ENCODE peak calls at places on chromosomes 2 and 18, in ten cellular contexts. One of them, this sample, is unnamed.

GRCh38 chr18:3481696-3482210 is 31.8 kb downstream of the TGIF1 start:
- DNase-seq in A549: peak; percentile 28
- DNase-seq in ovary: no peak
- DNase-seq in transverse colon: peak; percentile 35
- DNase-seq in breast epithelium: no peak
- DNase-seq in heart left ventricle: no peak
- DNase-seq in uterus: no peak
- DNase-seq in HCT116: peak; percentile 35
- DNase-seq in suprapubic skin: no peak
- DNase-seq in spleen: no peak
- DNase-seq in this sample: no peak

GRCh38 chr2:106956879-106957278 is 70.9 kb upstream of the ST6GAL2 start:
- DNase-seq in A549: no peak
- DNase-seq in ovary: no peak
- DNase-seq in transverse colon: no peak
- DNase-seq in breast epithelium: no peak
- DNase-seq in heart left ventricle: no peak
- DNase-seq in uterus: no peak
- DNase-seq in HCT116: no peak
- DNase-seq in suprapubic skin: no peak
- DNase-seq in spleen: no peak
- DNase-seq in this sample: no peak

GRCh38 chr18:41532344-41533086 is 422.5 kb upstream of the PIK3C3 start:
- DNase-seq in A549: no peak
- DNase-seq in ovary: no peak
- DNase-seq in transverse colon: no peak
- DNase-seq in breast epithelium: no peak
- DNase-seq in heart left ventricle: no peak
- DNase-seq in uterus: no peak
- DNase-seq in HCT116: no peak
- DNase-seq in suprapubic skin: no peak
- DNase-seq in spleen: no peak
- DNase-seq in this sample: no peak

GRCh38 chr2:168184896-168185513 is 62.4 kb downstream of the STK39 start:
- DNase-seq in A549: no peak
- DNase-seq in ovary: no peak
- DNase-seq in transverse colon: no peak
- DNase-seq in breast epithelium: no peak
- DNase-seq in heart left ventricle: no peak
- DNase-seq in uterus: no peak
- DNase-seq in HCT116: no peak
- DNase-seq in suprapubic skin: no peak
- DNase-seq in spleen: no peak
- DNase-seq in this sample: no peak

GRCh38 chr2:167964650-167965404 is 282.6 kb downstream of the STK39 start:
- DNase-seq in A549: no peak
- DNase-seq in ovary: no peak
- DNase-seq in transverse colon: no peak
- DNase-seq in breast epithelium: no peak
- DNase-seq in heart left ventricle: no peak
- DNase-seq in uterus: no peak
- DNase-seq in HCT116: no peak
- DNase-seq in suprapubic skin: no peak
- DNase-seq in spleen: no peak
- DNase-seq in this sample: no peak

GRCh38 chr2:172098650-172099471 is 3.8 kb downstream of the DLX2 start:
- DNase-seq in A549: peak; percentile 57
- DNase-seq in ovary: peak; percentile 47
- DNase-seq in transverse colon: peak; percentile 34
- DNase-seq in breast epithelium: no peak
- DNase-seq in heart left ventricle: peak; percentile 61
- DNase-seq in uterus: no peak
- DNase-seq in HCT116: no peak
- DNase-seq in suprapubic skin: no peak
- DNase-seq in spleen: peak; percentile 79
- DNase-seq in this sample: no peak

GRCh38 chr2:122148128-122148792 is 392.8 kb downstream of the TSN start:
- DNase-seq in A549: no peak
- DNase-seq in ovary: no peak
- DNase-seq in transverse colon: no peak
- DNase-seq in breast epithelium: no peak
- DNase-seq in heart left ventricle: no peak
- DNase-seq in uterus: no peak
- DNase-seq in HCT116: no peak
- DNase-seq in suprapubic skin: no peak
- DNase-seq in spleen: no peak
- DNase-seq in this sample: no peak

GRCh38 chr2:8893978-8894820 is 56.8 kb upstream of the KIDINS220 start:
- DNase-seq in A549: no peak
- DNase-seq in ovary: no peak
- DNase-seq in transverse colon: no peak
- DNase-seq in breast epithelium: no peak
- DNase-seq in heart left ventricle: no peak
- DNase-seq in uterus: no peak
- DNase-seq in HCT116: no peak
- DNase-seq in suprapubic skin: no peak
- DNase-seq in spleen: no peak
- DNase-seq in this sample: no peak

GRCh38 chr2:239393941-239394340 is 6.9 kb downstream of the HDAC4 start:
- DNase-seq in A549: no peak
- DNase-seq in ovary: peak; percentile 4
- DNase-seq in transverse colon: no peak
- DNase-seq in breast epithelium: no peak
- DNase-seq in heart left ventricle: no peak
- DNase-seq in uterus: no peak
- DNase-seq in HCT116: no peak
- DNase-seq in suprapubic skin: no peak
- DNase-seq in spleen: no peak
- DNase-seq in this sample: no peak

GRCh38 chr2:164903214-164903613 is 52.1 kb downstream of the SLC38A11 start:
- DNase-seq in A549: no peak
- DNase-seq in ovary: no peak
- DNase-seq in transverse colon: no peak
- DNase-seq in breast epithelium: no peak
- DNase-seq in heart left ventricle: no peak
- DNase-seq in uterus: no peak
- DNase-seq in HCT116: no peak
- DNase-seq in suprapubic skin: no peak
- DNase-seq in spleen: no peak
- DNase-seq in this sample: no peak

GRCh38 chr2:164896226-164896625 is 54.6 kb upstream of the COBLL1 start:
- DNase-seq in A549: no peak
- DNase-seq in ovary: no peak
- DNase-seq in transverse colon: no peak
- DNase-seq in breast epithelium: no peak
- DNase-seq in heart left ventricle: no peak
- DNase-seq in uterus: no peak
- DNase-seq in HCT116: no peak
- DNase-seq in suprapubic skin: no peak
- DNase-seq in spleen: no peak
- DNase-seq in this sample: no peak

GRCh38 chr2:164896634-164897033 is 55.0 kb upstream of the COBLL1 start:
- DNase-seq in A549: peak; percentile 25
- DNase-seq in ovary: no peak
- DNase-seq in transverse colon: no peak
- DNase-seq in breast epithelium: no peak
- DNase-seq in heart left ventricle: no peak
- DNase-seq in uterus: no peak
- DNase-seq in HCT116: peak; percentile 24
- DNase-seq in suprapubic skin: no peak
- DNase-seq in spleen: no peak
- DNase-seq in this sample: no peak

GRCh38 chr2:164897521-164898260 is 56.1 kb upstream of the COBLL1 start:
- DNase-seq in A549: no peak
- DNase-seq in ovary: no peak
- DNase-seq in transverse colon: no peak
- DNase-seq in breast epithelium: no peak
- DNase-seq in heart left ventricle: no peak
- DNase-seq in uterus: no peak
- DNase-seq in HCT116: no peak
- DNase-seq in suprapubic skin: no peak
- DNase-seq in spleen: no peak
- DNase-seq in this sample: no peak

GRCh38 chr2:164898475-164898874 is 56.9 kb downstream of the SLC38A11 start:
- DNase-seq in A549: peak; percentile 10
- DNase-seq in ovary: no peak
- DNase-seq in transverse colon: no peak
- DNase-seq in breast epithelium: no peak
- DNase-seq in heart left ventricle: no peak
- DNase-seq in uterus: no peak
- DNase-seq in HCT116: no peak
- DNase-seq in suprapubic skin: no peak
- DNase-seq in spleen: no peak
- DNase-seq in this sample: no peak
- TF ChIP-seq POLR2A in A549: no peak
- TF ChIP-seq POLR2A in ovary: no peak
- TF ChIP-seq POLR2A in transverse colon: no peak
- TF ChIP-seq POLR2A in breast epithelium: no peak
- TF ChIP-seq POLR2A in heart left ventricle: no peak
- TF ChIP-seq POLR2A in uterus: no peak
- TF ChIP-seq POLR2A in HCT116: no peak
- TF ChIP-seq POLR2A in suprapubic skin: no peak
- TF ChIP-seq POLR2A in spleen: no peak
- TF ChIP-seq POLR2A in this sample: no peak

GRCh38 chr2:215951558-215951957 is 61.8 kb downstream of the MREG start:
- DNase-seq in A549: no peak
- DNase-seq in ovary: no peak
- DNase-seq in transverse colon: no peak
- DNase-seq in breast epithelium: no peak
- DNase-seq in heart left ventricle: no peak
- DNase-seq in uterus: no peak
- DNase-seq in HCT116: no peak
- DNase-seq in suprapubic skin: no peak
- DNase-seq in spleen: no peak
- DNase-seq in this sample: no peak

GRCh38 chr2:215958231-215958630 is 55.1 kb downstream of the MREG start:
- DNase-seq in A549: no peak
- DNase-seq in ovary: no peak
- DNase-seq in transverse colon: no peak
- DNase-seq in breast epithelium: no peak
- DNase-seq in heart left ventricle: no peak
- DNase-seq in uterus: no peak
- DNase-seq in HCT116: no peak
- DNase-seq in suprapubic skin: no peak
- DNase-seq in spleen: no peak
- DNase-seq in this sample: no peak

GRCh38 chr2:215948051-215948450 is 65.3 kb downstream of the MREG start:
- DNase-seq in A549: no peak
- DNase-seq in ovary: no peak
- DNase-seq in transverse colon: no peak
- DNase-seq in breast epithelium: no peak
- DNase-seq in heart left ventricle: no peak
- DNase-seq in uterus: no peak
- DNase-seq in HCT116: no peak
- DNase-seq in suprapubic skin: no peak
- DNase-seq in spleen: no peak
- DNase-seq in this sample: no peak

GRCh38 chr2:215950009-215950408 is 63.3 kb downstream of the MREG start:
- DNase-seq in A549: peak; percentile 27
- DNase-seq in ovary: no peak
- DNase-seq in transverse colon: no peak
- DNase-seq in breast epithelium: no peak
- DNase-seq in heart left ventricle: no peak
- DNase-seq in uterus: no peak
- DNase-seq in HCT116: peak; percentile 36
- DNase-seq in suprapubic skin: no peak
- DNase-seq in spleen: no peak
- DNase-seq in this sample: no peak

GRCh38 chr2:215952860-215953637 is 60.3 kb downstream of the MREG start:
- DNase-seq in A549: no peak
- DNase-seq in ovary: no peak
- DNase-seq in transverse colon: no peak
- DNase-seq in breast epithelium: no peak
- DNase-seq in heart left ventricle: no peak
- DNase-seq in uterus: no peak
- DNase-seq in HCT116: no peak
- DNase-seq in suprapubic skin: no peak
- DNase-seq in spleen: no peak
- DNase-seq in this sample: no peak
- H3K4me3 ChIP-seq in A549: no peak overlapping the region
- H3K4me3 ChIP-seq in ovary: no peak overlapping the region
- H3K4me3 ChIP-seq in transverse colon: no peak overlapping the region
- H3K4me3 ChIP-seq in breast epithelium: no peak overlapping the region
- H3K4me3 ChIP-seq in heart left ventricle: no peak overlapping the region
- H3K4me3 ChIP-seq in uterus: no peak overlapping the region
- H3K4me3 ChIP-seq in HCT116: no peak overlapping the region
- H3K4me3 ChIP-seq in suprapubic skin: no peak overlapping the region
- H3K4me3 ChIP-seq in spleen: no peak overlapping the region
- H3K4me3 ChIP-seq in this sample: no peak overlapping the region

DNA sequence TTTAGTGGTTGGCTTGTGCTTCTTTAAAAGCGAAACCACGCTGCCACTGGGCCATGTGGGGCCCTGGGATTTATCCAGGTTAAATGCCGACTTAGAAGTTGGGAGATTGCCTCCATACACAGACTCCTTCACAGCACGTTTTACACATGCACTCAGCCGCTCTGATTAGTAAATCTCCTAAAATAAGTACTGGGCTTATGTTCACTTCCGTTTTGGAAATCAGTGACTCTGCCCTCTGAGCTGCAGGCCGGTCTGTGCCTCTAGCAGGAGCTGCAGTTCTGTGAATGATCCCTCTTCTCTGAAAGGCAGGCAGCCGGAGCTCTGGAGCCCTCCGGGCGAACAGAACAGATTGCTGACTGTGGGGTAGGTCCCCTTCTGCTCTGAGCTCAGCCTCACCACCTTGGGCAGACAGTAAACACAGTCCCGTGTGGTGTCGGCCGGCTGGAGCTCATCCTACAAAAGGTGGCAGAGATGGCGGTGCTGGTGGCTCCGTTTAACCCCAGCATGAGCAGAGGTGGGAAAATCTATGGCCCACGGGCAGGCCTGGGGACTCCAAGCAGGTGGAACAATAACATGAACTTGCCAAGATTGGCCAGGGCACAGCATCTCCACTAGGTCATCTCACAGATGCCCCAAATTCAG is 9.8 kb upstream of the RAB17 start:
- DNase-seq in A549: no peak
- DNase-seq in ovary: peak; percentile 62
- DNase-seq in transverse colon: no peak
- DNase-seq in breast epithelium: no peak
- DNase-seq in heart left ventricle: peak; percentile 82
- DNase-seq in uterus: peak; percentile 66
- DNase-seq in HCT116: no peak
- DNase-seq in suprapubic skin: no peak
- DNase-seq in spleen: no peak
- DNase-seq in this sample: peak; percentile 45
- TF ChIP-seq CTCF in A549: no peak
- TF ChIP-seq CTCF in ovary: no peak
- TF ChIP-seq CTCF in transverse colon: no peak
- TF ChIP-seq CTCF in breast epithelium: no peak
- TF ChIP-seq CTCF in heart left ventricle: peak; percentile 27
- TF ChIP-seq CTCF in uterus: peak; percentile 41
- TF ChIP-seq CTCF in HCT116: no peak
- TF ChIP-seq CTCF in suprapubic skin: no peak
- TF ChIP-seq CTCF in spleen: no peak
- TF ChIP-seq CTCF in this sample: no peak

DNA sequence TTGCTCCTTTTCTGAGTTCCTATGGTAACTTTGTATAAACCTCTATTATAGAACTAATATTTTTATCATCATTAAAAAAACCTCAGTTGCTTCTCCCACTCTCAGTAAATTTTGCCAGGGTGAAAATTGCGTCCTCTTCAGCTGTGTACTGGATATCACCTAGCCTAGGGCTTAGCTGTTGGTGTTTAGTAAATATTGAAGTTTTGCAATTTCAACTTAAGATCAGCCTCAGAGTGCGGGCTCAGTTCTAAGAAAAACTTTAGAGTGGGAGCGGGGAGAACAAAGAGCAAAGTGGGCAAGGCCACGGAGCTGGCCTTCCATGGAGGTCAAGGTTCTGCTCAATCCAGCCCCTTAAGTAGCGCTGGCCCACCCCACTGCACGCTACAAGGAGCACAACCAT is 488.3 kb upstream of the SPRED2 start:
- DNase-seq in A549: no peak
- DNase-seq in ovary: peak; percentile 18
- DNase-seq in transverse colon: no peak
- DNase-seq in breast epithelium: no peak
- DNase-seq in heart left ventricle: no peak
- DNase-seq in uterus: no peak
- DNase-seq in HCT116: no peak
- DNase-seq in suprapubic skin: no peak
- DNase-seq in spleen: no peak
- DNase-seq in this sample: no peak
- TF ChIP-seq POLR2A in A549: no peak
- TF ChIP-seq POLR2A in ovary: no peak
- TF ChIP-seq POLR2A in transverse colon: no peak
- TF ChIP-seq POLR2A in breast epithelium: no peak
- TF ChIP-seq POLR2A in heart left ventricle: no peak
- TF ChIP-seq POLR2A in uterus: no peak
- TF ChIP-seq POLR2A in HCT116: no peak
- TF ChIP-seq POLR2A in suprapubic skin: no peak
- TF ChIP-seq POLR2A in spleen: no peak
- TF ChIP-seq POLR2A in this sample: no peak

This sample was measured in lower leg skin.